ENCODE peak calls at places on chromosomes 11 and 22, in ten cellular contexts. P is AG09319, C is fibroblast of villous mesenchyme, W is stomach, J is pancreas, F is lower leg skin, V is body of pancreas, Z is sigmoid colon, H is left ventricle myocardium inferior, B is AG09309. I is an unnamed sample.

GRCh38 chr11:69107413-69107812 is 48.3 kb upstream of the SMIM38 start:
- DNase-seq in P (no peak), J (no peak), C (no peak), H (no peak), W (no peak), Z (no peak), F (no peak), B (no peak), V (no peak), I (no peak)

GRCh38 chr22:42132457-42132856 is 1.8 kb upstream of the CYP2D6 start:
- DNase-seq in F (peak), Z (no peak), H (no peak), B (no peak), P (no peak), W (no peak), C (no peak), V (no peak), J (no peak), I (no peak)

GRCh38 chr22:47065756-47066615 is 303.5 kb downstream of the TBC1D22A start:
- DNase-seq in H (peak), Z (no peak), F (peak), C (peak), J (peak), B (no peak), V (peak), W (peak), P (no peak), I (no peak)

GRCh38 chr11:126194121-126194543 is 17.3 kb downstream of the RPUSD4 start:
- DNase-seq in F (no peak), P (no peak), J (peak), W (peak), Z (no peak), H (no peak), C (peak), B (no peak), V (peak), I (no peak)

GRCh38 chr11:104764718-104765045 is 133.6 kb downstream of the CASP12 start:
- DNase-seq in J (no peak), H (no peak), C (peak), V (no peak), Z (no peak), B (no peak), P (no peak), W (no peak), F (no peak), I (no peak)

GRCh38 chr11:67406969-67407699 is 3.3 kb downstream of the TBC1D10C start:
- DNase-seq in B (no peak), H (no peak), P (no peak), V (no peak), F (no peak), J (no peak), Z (no peak), W (no peak), C (no peak), I (no peak)

GRCh38 chr22:39148727-39149535 is 3.5 kb downstream of the CBX7 start:
- DNase-seq in W (peak), F (no peak), Z (peak), V (peak), J (no peak), P (no peak), C (no peak), H (peak), B (no peak), I (no peak)

GRCh38 chr22:24184057-24184798 is 2.9 kb downstream of the SUSD2 start:
- DNase-seq in Z (peak), J (no peak), W (no peak), F (no peak), B (no peak), C (no peak), V (no peak), H (peak), P (no peak), I (no peak)

GRCh38 chr11:100328626-100329340 is 358.3 kb upstream of the ARHGAP42 start:
- DNase-seq in F (no peak), P (no peak), V (no peak), C (peak), W (no peak), J (no peak), B (no peak), Z (no peak), H (no peak), I (no peak)

GRCh38 chr22:29117799-29118477 is 45.1 kb downstream of the KREMEN1 start:
- DNase-seq in W (no peak), C (no peak), J (no peak), H (no peak), B (no peak), V (no peak), P (no peak), Z (no peak), F (no peak), I (no peak)

GRCh38 chr11:31818874-31819331 is 7.8 kb upstream of the PAX6 start:
- DNase-seq in H (no peak), W (no peak), B (no peak), V (no peak), C (no peak), Z (no peak), P (no peak), F (peak), J (peak), I (peak)

GRCh38 chr11:2912498-2912897 is 16.7 kb downstream of the PHLDA2 start:
- DNase-seq in B (no peak), C (peak), P (no peak), Z (no peak), F (no peak), V (peak), J (peak), H (no peak), W (peak), I (peak)

GRCh38 chr11:77101043-77101537 is 1.6 kb upstream of the OMP start:
- DNase-seq in H (no peak), W (no peak), Z (no peak), F (no peak), C (peak), B (no peak), V (no peak), P (no peak), J (no peak), I (no peak)

GRCh38 chr22:46609175-46609690 is 11.0 kb upstream of the GRAMD4 start:
- DNase-seq in H (no peak), V (no peak), F (no peak), B (no peak), J (no peak), W (peak), P (no peak), C (no peak), Z (no peak), I (no peak)

GRCh38 chr11:12125609-12126149 is 15.3 kb downstream of the MICAL2 start:
- DNase-seq in J (no peak), C (peak), B (no peak), W (no peak), P (no peak), V (no peak), Z (no peak), H (no peak), F (no peak), I (no peak)

GRCh38 chr11:63536669-63537292 is at the start of gene PLAAT4:
- DNase-seq in F (peak), J (peak), B (no peak), P (peak), Z (peak), C (peak), H (peak), V (peak), W (peak), I (no peak)

GRCh38 chr11:11022126-11022730 is 164.4 kb upstream of the ZBED5 start:
- DNase-seq in C (peak), F (no peak), B (no peak), H (no peak), J (no peak), Z (no peak), V (no peak), P (no peak), W (no peak), I (no peak)

GRCh38 chr11:46418751-46419150 is 27.2 kb upstream of the CHRM4 start:
- DNase-seq in V (no peak), Z (no peak), P (no peak), B (no peak), F (no peak), H (no peak), J (no peak), W (no peak), C (no peak), I (no peak)

GRCh38 chr11:111327908-111328624 is 29.7 kb downstream of the POU2AF3 start:
- DNase-seq in B (no peak), P (no peak), Z (peak), W (peak), F (no peak), H (peak), V (peak), C (no peak), J (peak), I (no peak)

GRCh38 chr11:67295846-67296245 is 6.7 kb downstream of the ANKRD13D start:
- DNase-seq in J (no peak), P (no peak), W (no peak), C (no peak), Z (no peak), B (no peak), F (no peak), V (no peak), H (no peak), I (no peak)

GRCh38 chr22:47030881-47031627 is 268.6 kb downstream of the TBC1D22A start:
- DNase-seq in J (peak), W (no peak), H (peak), F (no peak), B (no peak), V (no peak), Z (peak), C (no peak), P (no peak), I (no peak)

GRCh38 chr11:108218912-108219783 is 3.3 kb downstream of the NPAT start:
- DNase-seq in W (no peak), Z (no peak), V (no peak), B (no peak), H (no peak), J (no peak), F (no peak), C (no peak), P (no peak), I (no peak)

GRCh38 chr11:124394408-124394807 is 4.4 kb downstream of the OR8B3 start:
- DNase-seq in F (no peak), H (no peak), B (no peak), P (no peak), J (no peak), Z (no peak), C (no peak), V (no peak), W (no peak), I (no peak)

GRCh38 chr11:17528181-17528691 is 16.0 kb downstream of the USH1C start:
- DNase-seq in F (no peak), W (peak), J (peak), V (peak), H (peak), C (peak), Z (no peak), P (no peak), B (no peak), I (no peak)

GRCh38 chr11:17526931-17527660 is 17.1 kb downstream of the USH1C start:
- DNase-seq in F (no peak), W (no peak), P (no peak), H (no peak), V (no peak), J (no peak), Z (no peak), B (no peak), C (no peak), I (no peak)

GRCh38 chr11:17526326-17526725 is 17.9 kb downstream of the USH1C start:
- DNase-seq in F (no peak), C (no peak), Z (no peak), H (no peak), J (no peak), B (no peak), W (no peak), V (no peak), P (no peak), I (no peak)

GRCh38 chr11:17524221-17524620 is 20.0 kb downstream of the USH1C start:
- DNase-seq in F (no peak), H (no peak), Z (no peak), V (no peak), W (no peak), B (no peak), P (no peak), J (no peak), C (no peak), I (no peak)

DNA sequence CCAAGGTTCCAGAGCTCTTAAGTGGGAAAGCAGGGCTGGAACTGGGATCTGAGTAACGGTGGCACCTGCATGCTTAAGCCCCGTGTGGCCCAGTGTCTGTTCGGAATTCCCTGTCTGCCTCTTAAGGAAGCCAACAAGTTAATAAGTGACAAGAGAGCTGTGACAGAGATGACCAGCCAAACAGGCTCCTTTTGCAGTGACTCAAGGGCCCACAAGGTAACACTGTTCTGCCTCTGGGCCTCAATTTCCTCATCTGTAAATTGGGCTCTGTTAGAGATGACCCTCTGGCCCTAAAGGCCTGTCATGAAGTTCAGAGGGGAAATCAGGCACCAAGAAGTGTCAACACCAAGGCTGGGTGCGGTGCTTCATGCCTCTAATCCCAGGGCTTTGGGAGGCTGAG is 18.6 kb downstream of the USH1C start:
- DNase-seq in F (no peak), B (no peak), W (no peak), J (no peak), H (no peak), P (no peak), Z (no peak), V (no peak), C (no peak), I (no peak)
- TF ChIP-seq CTCF in F (no peak), B (no peak), W (no peak), J (no peak), H (no peak), P (no peak), Z (no peak), V (no peak), C (no peak), I (no peak)

GRCh38 chr11:65352783-65353182 is 1.8 kb upstream of the TIGD3 start:
- DNase-seq in C (peak), J (no peak), V (no peak), H (no peak), W (no peak), B (no peak), P (no peak), Z (no peak), F (no peak), I (no peak)
- TF ChIP-seq CTCF in C (peak), J (no peak), V (no peak), H (peak), W (no peak), B (peak), P (peak), Z (no peak), F (no peak), I (peak)

GRCh38 chr22:27113211-27114030 is 456.0 kb downstream of the MIAT start:
- DNase-seq in H (peak), F (peak), P (peak), Z (peak), W (peak), C (peak), J (no peak), V (peak), B (peak), I (no peak)
- TF ChIP-seq CTCF in H (peak), F (no peak), P (peak), Z (no peak), W (no peak), C (no peak), J (no peak), V (no peak), B (peak), I (no peak)

DNA sequence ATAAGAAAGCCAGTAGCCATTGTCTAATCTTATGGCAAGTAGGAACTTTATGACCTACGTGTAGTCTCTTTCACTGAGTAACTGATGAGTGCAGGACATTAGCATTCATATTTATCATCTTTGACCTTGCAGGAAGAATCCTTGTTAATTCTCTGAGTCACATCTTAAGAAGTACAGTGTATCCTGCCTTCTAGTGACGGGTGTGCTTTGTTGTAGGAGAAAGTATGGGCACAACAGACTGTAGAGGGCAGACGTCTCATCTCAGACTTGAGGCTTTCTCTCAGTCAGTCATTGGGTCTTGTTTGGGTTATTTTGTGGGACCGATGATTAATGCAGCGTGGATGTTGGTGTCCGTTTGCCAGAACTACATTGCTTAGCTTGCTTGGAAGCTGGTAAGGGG is 6.8 kb downstream of the RNF214 start:
- DNase-seq in Z (no peak), W (no peak), J (no peak), V (no peak), B (peak), P (peak), H (no peak), C (peak), F (no peak), I (no peak)
- TF ChIP-seq CTCF in Z (no peak), W (no peak), J (no peak), V (no peak), B (peak), P (peak), H (no peak), C (peak), F (no peak), I (peak)

GRCh38 chr11:60834742-60835141 is 7.2 kb upstream of the CCDC86 start:
- DNase-seq in B (no peak), H (no peak), J (no peak), F (no peak), V (no peak), Z (no peak), C (no peak), P (no peak), W (no peak), I (no peak)

GRCh38 chr11:60830478-60831142 is 11.3 kb upstream of the CCDC86 start:
- DNase-seq in P (no peak), F (no peak), J (no peak), B (no peak), H (no peak), Z (no peak), C (no peak), W (no peak), V (no peak), I (no peak)

GRCh38 chr11:60835472-60835871 is 6.4 kb upstream of the CCDC86 start:
- DNase-seq in P (no peak), H (no peak), W (no peak), B (no peak), F (no peak), V (no peak), C (no peak), Z (no peak), J (no peak), I (no peak)

GRCh38 chr11:60831501-60832079 is 10.3 kb upstream of the CCDC86 start:
- DNase-seq in F (no peak), P (no peak), J (no peak), V (no peak), B (peak), W (no peak), H (no peak), C (peak), Z (no peak), I (no peak)

DNA sequence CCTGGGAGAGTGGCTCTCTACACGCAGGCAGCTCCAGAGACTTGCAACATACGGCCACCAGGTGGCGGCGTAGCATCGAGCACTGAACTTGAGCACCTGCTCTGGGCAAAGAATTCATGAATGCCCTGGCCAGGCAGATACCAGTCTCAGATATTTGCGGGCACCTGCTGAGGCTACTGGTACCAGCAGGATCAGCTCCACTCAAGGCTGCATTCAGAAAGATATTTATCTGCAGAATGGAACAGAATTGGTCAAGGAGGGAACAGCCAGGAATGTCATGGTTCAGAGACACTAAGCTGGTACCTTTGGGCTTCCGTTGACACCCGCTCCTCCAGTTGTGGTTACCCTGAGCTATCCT is 10.8 kb upstream of the CCDC86 start:
- DNase-seq in Z (peak), H (peak), F (peak), B (peak), C (peak), V (peak), P (peak), W (peak), J (peak), I (peak)
- TF ChIP-seq CTCF in Z (peak), H (peak), F (no peak), B (peak), C (peak), V (peak), P (peak), W (peak), J (peak), I (peak)

GRCh38 chr11:106888386-106888785 is 129.9 kb downstream of the GUCY1A2 start:
- DNase-seq in C (peak), F (no peak), Z (no peak), W (no peak), P (no peak), H (no peak), B (no peak), V (no peak), J (no peak), I (no peak)

DNA sequence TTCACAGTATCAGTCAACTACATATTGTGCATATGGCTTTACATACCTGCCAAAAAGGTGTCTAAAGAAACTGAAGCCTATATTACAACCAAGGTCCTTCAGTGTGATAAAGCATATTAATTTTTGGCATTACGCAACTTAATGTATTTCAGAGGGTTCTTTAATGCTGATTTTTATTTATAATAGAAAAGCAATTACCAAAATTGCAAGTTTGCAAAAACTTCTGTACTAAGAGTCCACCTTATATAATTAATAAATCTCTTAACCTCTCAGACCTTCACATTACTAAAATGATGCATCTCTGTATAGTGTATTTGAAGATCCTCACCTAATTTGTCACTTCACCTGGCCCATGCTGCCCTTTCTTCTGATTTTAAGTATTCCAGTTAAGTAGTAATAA is 128.6 kb downstream of the GUCY1A2 start:
- DNase-seq in H (no peak), Z (no peak), F (no peak), W (no peak), J (no peak), V (no peak), P (no peak), B (no peak), C (no peak), I (no peak)
- TF ChIP-seq CTCF in H (no peak), Z (no peak), F (no peak), W (no peak), J (no peak), V (no peak), P (no peak), B (no peak), C (no peak), I (no peak)